ENCODE peak calls at places on chromosomes 7 and 10, in four cellular contexts. V is IMR-90, M is mesenchymal stem cell, L is trophoblast cell. H is an unnamed sample.
A peak's percentile ranks its signal among the peaks of the same experiment; 100 is the strongest.

GRCh38 chr10:7945469-7946187 is 108.9 kb upstream of the GATA3 start:
- DNase-seq in V (peak; percentile 73), M (peak; percentile 22), L (no peak), H (no peak)

GRCh38 chr10:32095116-32095733 is 39.0 kb upstream of the KIF5B start:
- DNase-seq in V (no peak), M (no peak), L (no peak), H (no peak)

GRCh38 chr7:116859323-116859722 is 3.1 kb upstream of the CAPZA2 start:
- DNase-seq in V (peak; percentile 87), M (peak; percentile 91), L (peak; percentile 82), H (no peak)

GRCh38 chr10:83647519-83647918 is 491.8 kb upstream of the GHITM start:
- DNase-seq in V (no peak), M (no peak), L (no peak), H (no peak)

GRCh38 chr7:134289423-134289822 is 27.3 kb downstream of the SLC35B4 start:
- DNase-seq in V (no peak), M (no peak), L (no peak), H (no peak)

GRCh38 chr10:132447446-132448247 is 50.6 kb downstream of the PWWP2B start:
- DNase-seq in V (peak; percentile 71), M (peak; percentile 92), L (peak; percentile 99), H (peak; percentile 75)

GRCh38 chr7:33109758-33110238 is 594 bp upstream of the RP9 start:
- DNase-seq in V (peak; percentile 39), M (peak; percentile 7), L (peak; percentile 24), H (no peak)

GRCh38 chr7:54115028-54115763 is 427.0 kb upstream of the VSTM2A start:
- DNase-seq in V (no peak), M (no peak), L (no peak), H (no peak)

GRCh38 chr7:99953649-99954048 is 22.2 kb downstream of the AZGP1 start:
- DNase-seq in V (peak; percentile 2), M (no peak), L (no peak), H (no peak)

GRCh38 chr7:117825132-117825531 is 48.1 kb downstream of the CTTNBP2 start:
- DNase-seq in V (peak; percentile 90), M (peak; percentile 83), L (peak; percentile 46), H (no peak)

GRCh38 chr10:58925381-58925780 is 251.1 kb upstream of the PHYHIPL start:
- DNase-seq in V (no peak), M (no peak), L (no peak), H (no peak)

GRCh38 chr10:73210395-73211105 is 36.5 kb downstream of the DNAJC9 start:
- DNase-seq in V (no peak), M (no peak), L (no peak), H (no peak)

GRCh38 chr10:67697646-67698245 is 1.8 kb upstream of the CTNNA3 start:
- DNase-seq in V (peak; percentile 56), M (peak; percentile 45), L (peak; percentile 46), H (no peak)

GRCh38 chr10:44714451-44714850 is 196.7 kb upstream of the TMEM72 start:
- DNase-seq in V (no peak), M (no peak), L (no peak), H (no peak)

GRCh38 chr7:101733713-101734475 is 83.5 kb upstream of the CUX1 start:
- DNase-seq in V (peak; percentile 47), M (peak; percentile 62), L (peak; percentile 62), H (peak; percentile 85)

GRCh38 chr7:119664601-119665000 is 608.4 kb upstream of the KCND2 start:
- DNase-seq in V (peak; percentile 70), M (peak; percentile 68), L (peak; percentile 35), H (no peak)

GRCh38 chr10:20330246-20330645 is 514.0 kb downstream of the PLXDC2 start:
- DNase-seq in V (no peak), M (no peak), L (peak; percentile 97), H (no peak)

GRCh38 chr7:78073470-78074382 is 275.2 kb downstream of the PHTF2 start:
- DNase-seq in V (no peak), M (peak; percentile 3), L (no peak), H (no peak)

GRCh38 chr10:71094712-71095390 is 117.5 kb upstream of the UNC5B start:
- DNase-seq in V (no peak), M (no peak), L (no peak), H (no peak)

GRCh38 chr7:141466151-141466904 is 84.9 kb upstream of the AGK start:
- DNase-seq in V (no peak), M (no peak), L (no peak), H (no peak)

GRCh38 chr10:122127943-122128342 is 139.0 kb downstream of the TACC2 start:
- DNase-seq in V (peak; percentile 59), M (peak; percentile 88), L (peak; percentile 58), H (no peak)

GRCh38 chr7:135879238-135879637 is 97.9 kb downstream of the MTPN start:
- DNase-seq in V (peak; percentile 42), M (no peak), L (no peak), H (no peak)

GRCh38 chr10:103512591-103513382 is 19.3 kb downstream of the NEURL1 start:
- DNase-seq in V (no peak), M (peak; percentile 43), L (peak; percentile 64), H (peak; percentile 24)

GRCh38 chr7:140304071-140304799 is 94.1 kb downstream of the SLC37A3 start:
- DNase-seq in V (peak; percentile 16), M (peak; percentile 9), L (peak; percentile 16), H (no peak)

GRCh38 chr10:85012305-85012704 is 683.9 kb downstream of the CCSER2 start:
- DNase-seq in V (no peak), M (no peak), L (no peak), H (no peak)

GRCh38 chr10:26931223-26931622 is 70.5 kb upstream of the ABI1 start:
- DNase-seq in V (no peak), M (peak; percentile 1), L (peak; percentile 59), H (peak; percentile 85)

GRCh38 chr7:151249034-151249731 is 689 bp upstream of the SMARCD3 start:
- DNase-seq in V (peak; percentile 59), M (peak; percentile 93), L (peak; percentile 70), H (no peak)

GRCh38 chr10:5565205-5565545 is 40.4 kb downstream of the CALML3 start:
- DNase-seq in V (no peak), M (no peak), L (no peak), H (no peak)

GRCh38 chr10:24209421-24209770 is 458 bp downstream of the KIAA1217 start:
- DNase-seq in V (peak; percentile 44), M (peak; percentile 30), L (peak; percentile 25), H (no peak)

GRCh38 chr10:30151581-30152389 is 92.4 kb upstream of the JCAD start:
- DNase-seq in V (peak; percentile 88), M (peak; percentile 93), L (peak; percentile 90), H (peak; percentile 49)

DNA sequence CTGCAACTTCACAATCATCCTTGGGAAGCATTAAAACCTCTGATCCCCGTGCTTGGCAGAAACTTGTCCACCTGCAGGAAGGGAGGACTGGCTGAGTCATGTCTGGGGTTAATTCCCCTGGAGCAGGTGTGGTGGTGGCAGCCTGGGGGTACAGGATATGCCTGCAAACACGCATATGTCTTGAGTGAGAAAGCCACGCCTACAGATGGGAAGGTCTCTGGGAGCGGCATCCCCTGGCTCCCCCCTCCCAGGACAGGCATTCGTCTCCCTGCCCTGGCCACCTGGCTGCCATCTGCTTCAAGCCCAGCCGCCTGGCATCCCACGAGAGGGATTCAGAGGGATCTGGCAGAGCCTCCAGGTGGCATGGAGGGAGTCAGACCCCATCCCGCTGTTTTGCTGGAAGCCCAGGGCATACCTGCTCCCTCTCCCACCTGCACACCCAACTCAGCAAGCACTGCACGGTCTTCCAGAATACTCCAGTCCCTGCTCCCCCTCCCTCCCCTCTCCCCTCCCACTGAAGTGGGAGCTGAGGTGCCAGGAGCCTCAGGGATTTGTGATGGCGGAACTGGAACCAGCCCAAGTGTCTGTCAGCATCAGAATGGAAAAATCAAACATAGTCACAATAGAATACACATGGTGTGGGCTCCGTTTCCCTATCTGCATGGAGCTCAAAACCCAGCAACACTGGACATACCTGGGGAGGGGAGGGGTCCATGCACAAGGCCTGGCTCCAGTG is 61.0 kb downstream of the CAMK2B start:
- DNase-seq in V (no peak), M (no peak), L (no peak), H (peak; percentile 53)
- H3K27ac ChIP-seq in V (no peak overlapping the region), M (no peak overlapping the region), L (no peak overlapping the region), H (no peak overlapping the region)

GRCh38 chr10:43644252-43644651 is 4.4 kb downstream of the ZNF32 start:
- DNase-seq in V (peak; percentile 14), M (no peak), L (no peak), H (no peak)
- H3K9me3 ChIP-seq in V (peaks cover 44% of the 10 kb centered on the region), M (peaks cover 64% of the 10 kb centered on the region), L (peaks cover 15% of the 10 kb centered on the region), H (peaks cover 43% of the 10 kb centered on the region)

DNA sequence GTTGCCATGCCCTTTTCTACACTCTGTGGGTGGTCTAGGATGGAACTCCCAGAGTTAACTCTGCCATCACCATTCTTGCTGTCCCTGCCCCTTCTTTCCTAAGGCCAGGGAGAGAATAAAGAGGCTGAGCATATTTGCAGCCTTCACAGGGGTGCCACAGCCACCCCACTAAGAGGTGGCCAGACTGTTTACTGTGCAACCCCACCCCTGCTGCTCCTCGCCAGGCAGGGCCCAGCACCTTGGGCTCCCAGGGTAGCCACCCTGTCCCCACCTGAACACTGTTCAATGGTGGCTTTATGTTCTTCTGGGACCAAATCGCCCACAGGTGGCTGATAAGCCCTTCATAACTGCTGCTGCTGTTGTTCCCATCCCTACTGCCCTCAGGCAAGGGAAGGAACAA is 198.9 kb downstream of the SNX13 start:
- DNase-seq in V (no peak), M (no peak), L (no peak), H (no peak)
- H2AK5ac ChIP-seq in V (no peak overlapping the region), M (no peak overlapping the region), L (no peak overlapping the region), H (no peak overlapping the region)

GRCh38 chr7:22252886-22253536 is 103.9 kb downstream of the RAPGEF5 start:
- DNase-seq in V (no peak), M (no peak), L (no peak), H (no peak)

GRCh38 chr7:22251284-22251683 is 105.7 kb downstream of the RAPGEF5 start:
- DNase-seq in V (no peak), M (no peak), L (no peak), H (no peak)

GRCh38 chr7:22255342-22255741 is 101.6 kb downstream of the RAPGEF5 start:
- DNase-seq in V (no peak), M (no peak), L (no peak), H (no peak)

GRCh38 chr7:22250390-22250789 is 106.6 kb downstream of the RAPGEF5 start:
- DNase-seq in V (no peak), M (no peak), L (no peak), H (no peak)

GRCh38 chr7:22251906-22252495 is 105.0 kb downstream of the RAPGEF5 start:
- DNase-seq in V (no peak), M (no peak), L (no peak), H (no peak)
- H3K27ac ChIP-seq in V (no peak overlapping the region), M (no peak overlapping the region), L (no peak overlapping the region), H (peak overlapping the region; percentile 54)

GRCh38 chr7:10316488-10316887 is 657.2 kb upstream of the PHF14 start:
- DNase-seq in V (no peak), M (no peak), L (no peak), H (no peak)
- H3K9me3 ChIP-seq in V (peaks cover 2% of the 10 kb centered on the region), M (peaks cover 12% of the 10 kb centered on the region), L (no peaks in the 10 kb centered on the region), H (no peaks in the 10 kb centered on the region)

DNA sequence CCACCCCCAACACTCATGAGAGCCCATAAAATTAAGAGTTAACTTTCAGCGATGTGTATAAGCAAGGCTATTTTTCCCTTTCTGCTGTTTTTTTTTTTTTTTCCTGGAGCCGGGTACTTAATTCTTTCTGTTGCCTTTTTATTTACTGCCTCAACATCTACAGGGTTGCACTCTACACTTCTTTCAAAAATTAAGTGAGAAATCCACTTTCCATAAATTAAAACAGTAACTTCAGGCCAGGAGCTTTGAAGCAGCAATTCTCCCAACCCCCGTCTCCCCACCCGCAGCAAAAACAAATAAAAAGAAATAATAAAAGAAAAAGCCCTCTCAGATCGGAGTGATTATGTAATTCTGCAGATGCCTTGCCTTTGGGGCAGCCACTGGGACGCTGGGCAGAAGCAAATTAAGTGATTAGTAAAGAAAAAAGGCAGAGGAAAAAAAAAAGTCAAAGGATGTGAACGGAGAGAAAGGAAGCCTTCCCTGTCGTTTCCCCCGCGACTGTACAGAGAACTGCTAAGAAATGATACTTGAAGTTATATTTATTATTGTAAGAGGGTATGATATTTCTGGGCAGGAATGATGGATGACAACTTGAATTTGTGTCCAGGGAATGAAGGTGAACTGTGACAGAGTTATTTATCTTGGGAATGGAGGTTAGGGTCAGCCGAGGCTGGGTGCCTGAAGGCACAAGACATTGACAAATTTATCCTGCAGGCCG is 603.7 kb downstream of the LRMDA start:
- DNase-seq in V (no peak), M (no peak), L (no peak), H (no peak)
- H2AK5ac ChIP-seq in V (no peak overlapping the region), M (no peak overlapping the region), L (no peak overlapping the region), H (no peak overlapping the region)